ENCODE peak calls at places on chromosomes 5 and 9, in nine cellular contexts. G is fibroblast of lung; K is heart right ventricle; B is mucosa of descending colon; L is adrenal gland; R is vagina; U is IMR-90; N is thoracic aorta; Y is CD8-positive, alpha-beta T cell. F is an unnamed sample.
A peak's percentile ranks its signal among the peaks of the same experiment; 100 is the strongest.

GRCh38 chr9:136081826-136082495 is 13.1 kb downstream of the NACC2 start:
- DNase-seq in Y (peak; percentile 9), L (peak; percentile 12), R (no peak), B (no peak), K (no peak), U (no peak), G (no peak), N (no peak), F (no peak)

GRCh38 chr9:100186356-100186755 is 87.3 kb downstream of the INVS start:
- DNase-seq in U (no peak), Y (no peak), B (no peak), R (no peak), G (no peak), K (no peak), N (no peak), L (no peak), F (no peak)

GRCh38 chr5:172665049-172665541 is 24.0 kb downstream of the NEURL1B start:
- DNase-seq in N (no peak), K (no peak), R (no peak), L (no peak), B (no peak), G (no peak), U (no peak), Y (no peak), F (no peak)

GRCh38 chr9:130478152-130478551 is 33.4 kb downstream of the ASS1 start:
- DNase-seq in G (no peak), L (no peak), B (no peak), R (no peak), K (no peak), Y (no peak), N (no peak), U (no peak), F (no peak)

GRCh38 chr9:27541740-27542139 is 12.1 kb upstream of the MOB3B start:
- DNase-seq in K (no peak), Y (no peak), R (no peak), U (no peak), N (no peak), G (no peak), L (no peak), B (no peak), F (no peak)

GRCh38 chr5:131005963-131006684 is 158.9 kb downstream of the HINT1 start:
- DNase-seq in L (no peak), Y (no peak), G (no peak), N (no peak), B (no peak), U (no peak), K (no peak), R (no peak), F (no peak)

GRCh38 chr5:79191457-79191856 is 44.5 kb upstream of the JMY start:
- DNase-seq in L (no peak), R (no peak), Y (no peak), B (no peak), N (no peak), K (no peak), G (no peak), U (no peak), F (no peak)

GRCh38 chr5:93274291-93274690 is 306.7 kb downstream of the NR2F1-AS1 start:
- DNase-seq in K (no peak), L (no peak), Y (no peak), N (no peak), R (no peak), U (peak; percentile 73), G (no peak), B (no peak), F (no peak)

GRCh38 chr5:95846554-95847260 is 24.2 kb upstream of the GLRX start:
- DNase-seq in G (peak; percentile 85), U (peak; percentile 79), B (peak; percentile 77), K (peak; percentile 71), R (no peak), Y (peak; percentile 62), L (peak; percentile 67), N (no peak), F (no peak)

GRCh38 chr5:110790673-110791072 is 51.9 kb downstream of the SLC25A46 start:
- DNase-seq in R (no peak), Y (no peak), N (no peak), K (no peak), U (peak; percentile 82), B (no peak), G (peak; percentile 89), L (no peak), F (no peak)

GRCh38 chr9:121321039-121321503 is 49.0 kb downstream of the STOM start:
- DNase-seq in R (peak; percentile 87), U (no peak), G (peak; percentile 46), B (no peak), Y (no peak), N (no peak), K (no peak), L (no peak), F (no peak)

GRCh38 chr5:135979510-135979909 is 24.7 kb upstream of the LECT2 start:
- DNase-seq in K (peak; percentile 40), N (no peak), L (no peak), Y (no peak), R (no peak), B (no peak), G (peak; percentile 87), U (peak; percentile 93), F (no peak)

DNA sequence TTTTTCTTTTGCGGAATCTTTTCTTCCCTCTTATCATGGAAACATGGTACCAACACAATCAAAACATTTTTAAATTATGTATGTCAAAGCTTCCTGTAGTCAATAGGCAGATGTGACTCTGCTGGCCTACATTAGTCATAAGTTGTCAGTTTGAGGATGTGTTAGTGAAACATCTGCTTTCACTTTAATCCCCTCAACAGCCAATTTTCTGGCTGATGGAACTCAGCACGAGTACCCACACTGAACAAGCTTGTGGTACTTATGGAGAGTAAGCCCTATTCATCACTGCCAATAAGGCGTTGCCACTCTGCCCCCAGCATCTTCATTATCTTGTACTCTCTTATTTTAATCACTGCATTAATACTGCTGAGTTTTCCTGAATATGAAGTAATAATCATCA is 1034.4 kb downstream of the CDH9 start:
- DNase-seq in N (no peak), L (no peak), G (no peak), B (no peak), Y (no peak), R (no peak), K (no peak), U (no peak), F (no peak)
- H3K4me3 ChIP-seq in N (no peak overlapping the region), L (no peak overlapping the region), G (no peak overlapping the region), B (no peak overlapping the region), Y (no peak overlapping the region), R (no peak overlapping the region), K (no peak overlapping the region), U (no peak overlapping the region), F (no peak overlapping the region)

DNA sequence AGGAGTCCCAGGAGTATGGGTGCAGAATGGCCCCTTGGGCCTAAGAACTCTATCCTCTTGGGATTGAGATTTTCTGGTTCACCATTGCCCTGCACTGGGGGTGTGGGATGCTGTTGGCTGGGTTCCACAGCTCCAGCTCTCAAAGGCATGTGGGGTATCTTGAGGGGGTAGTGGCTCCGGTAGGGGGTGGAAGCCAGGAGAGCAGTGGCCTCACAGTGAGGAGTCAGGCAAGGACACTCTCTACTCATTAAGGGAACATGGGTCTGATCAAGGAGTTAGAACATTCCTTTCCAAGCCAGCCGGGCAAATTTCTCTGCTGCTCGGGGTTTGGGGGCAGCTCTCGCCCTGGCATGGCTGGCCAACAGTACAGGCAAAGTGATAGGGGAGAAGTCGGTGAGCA is 33.0 kb downstream of the LARP1 start:
- DNase-seq in U (no peak), L (no peak), Y (no peak), B (no peak), N (no peak), G (no peak), K (no peak), R (no peak), F (no peak)
- H3K4me1 ChIP-seq in U (peaks cover 20% of the 10 kb centered on the region), L (peaks cover 54% of the 10 kb centered on the region), Y (peaks cover 47% of the 10 kb centered on the region), B (peaks cover 18% of the 10 kb centered on the region), N (peaks cover 18% of the 10 kb centered on the region), G (no peaks in the 10 kb centered on the region), K (peaks cover 72% of the 10 kb centered on the region), R (peaks cover 56% of the 10 kb centered on the region), F (peaks cover 11% of the 10 kb centered on the region)

GRCh38 chr9:68625559-68625958 is 79.5 kb upstream of the PIP5K1B start:
- DNase-seq in U (no peak), R (no peak), Y (no peak), K (no peak), N (no peak), G (no peak), B (no peak), L (no peak), F (no peak)

GRCh38 chr9:68629042-68629441 is 76.0 kb upstream of the PIP5K1B start:
- DNase-seq in N (no peak), K (peak; percentile 9), L (no peak), G (no peak), Y (no peak), U (no peak), B (no peak), R (no peak), F (no peak)

GRCh38 chr9:68631811-68632210 is 73.2 kb upstream of the PIP5K1B start:
- DNase-seq in L (no peak), G (no peak), B (no peak), Y (no peak), U (no peak), R (no peak), N (no peak), K (no peak), F (no peak)

GRCh38 chr9:68627104-68627503 is 77.9 kb upstream of the PIP5K1B start:
- DNase-seq in L (no peak), N (no peak), B (no peak), U (no peak), G (no peak), K (no peak), R (no peak), Y (no peak), F (no peak)

DNA sequence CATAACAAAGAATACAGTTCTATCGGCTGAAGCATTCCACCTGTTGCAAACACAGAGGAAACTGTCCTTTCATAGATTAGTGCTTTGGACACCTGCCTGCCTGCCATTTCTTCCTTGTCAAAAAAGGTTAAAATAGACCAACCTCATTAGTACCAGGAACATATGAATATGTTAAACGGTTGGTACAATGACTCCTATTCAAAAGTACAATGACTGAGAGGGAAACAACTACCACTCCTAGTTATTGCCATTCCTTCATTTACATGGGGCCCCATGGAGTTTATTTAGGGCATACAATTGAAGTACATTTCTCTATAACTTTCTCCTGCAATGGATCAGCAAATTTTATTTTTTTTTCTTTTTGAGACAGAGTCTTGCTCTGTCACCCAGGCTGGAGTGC is 77.4 kb upstream of the PIP5K1B start:
- DNase-seq in N (no peak), B (no peak), Y (no peak), K (no peak), R (no peak), L (no peak), G (no peak), U (no peak), F (no peak)
- H3K9me3 ChIP-seq in N (no peaks in the 10 kb centered on the region), B (no peaks in the 10 kb centered on the region), Y (no peaks in the 10 kb centered on the region), K (no peaks in the 10 kb centered on the region), R (no peaks in the 10 kb centered on the region), L (no peaks in the 10 kb centered on the region), G (no peaks in the 10 kb centered on the region), U (no peaks in the 10 kb centered on the region), F (no peaks in the 10 kb centered on the region)

GRCh38 chr5:68187268-68188055 is 28.1 kb upstream of the PIK3R1 start:
- DNase-seq in K (peak; percentile 7), R (no peak), G (peak; percentile 66), N (no peak), Y (no peak), L (peak; percentile 17), B (no peak), U (peak; percentile 22), F (no peak)
- H3K4me3 ChIP-seq in K (peak overlapping the region; percentile 43), R (peak overlapping the region; percentile 19), G (no peak overlapping the region), N (peak overlapping the region; percentile 51), Y (no peak overlapping the region), L (no peak overlapping the region), B (no peak overlapping the region), U (peak overlapping the region; percentile 23), F (peak overlapping the region; percentile 27)

GRCh38 chr9:89658401-89658800 is 53.6 kb downstream of the GADD45G start:
- DNase-seq in L (no peak), B (no peak), N (no peak), K (no peak), G (no peak), Y (no peak), R (no peak), U (no peak), F (no peak)
- H3K4me1 ChIP-seq in L (peaks cover 48% of the 10 kb centered on the region), B (peaks cover 33% of the 10 kb centered on the region), N (peaks cover 7% of the 10 kb centered on the region), K (peaks cover 36% of the 10 kb centered on the region), G (no peaks in the 10 kb centered on the region), Y (peaks cover 11% of the 10 kb centered on the region), R (peaks cover 84% of the 10 kb centered on the region), U (no peaks in the 10 kb centered on the region), F (peaks cover 14% of the 10 kb centered on the region)